ENCODE peak calls at places on chromosome 18, in eight cellular contexts. One of them, this sample, is unnamed.

GRCh38 chr18:64191069-64191468 is 42.2 kb upstream of the LINC00305 start:
- DNase-seq in neuronal stem cell: no peak
- DNase-seq in transverse colon: no peak
- DNase-seq in adrenal gland: no peak
- DNase-seq in osteoblast: no peak
- DNase-seq in tibial nerve: no peak
- DNase-seq in CD8-positive, alpha-beta memory T cell: no peak
- DNase-seq in psoas muscle: no peak
- DNase-seq in this sample: no peak

GRCh38 chr18:35590935-35591334 is 9.4 kb downstream of the GALNT1 start:
- DNase-seq in tibial nerve: no peak
- DNase-seq in CD8-positive, alpha-beta memory T cell: no peak
- DNase-seq in psoas muscle: no peak
- DNase-seq in transverse colon: no peak
- DNase-seq in adrenal gland: no peak
- DNase-seq in osteoblast: no peak
- DNase-seq in neuronal stem cell: no peak
- DNase-seq in this sample: no peak

GRCh38 chr18:24446953-24447537 is 13.4 kb upstream of the HRH4 start:
- DNase-seq in transverse colon: no peak
- DNase-seq in CD8-positive, alpha-beta memory T cell: no peak
- DNase-seq in tibial nerve: no peak
- DNase-seq in osteoblast: no peak
- DNase-seq in adrenal gland: no peak
- DNase-seq in psoas muscle: no peak
- DNase-seq in neuronal stem cell: no peak
- DNase-seq in this sample: no peak

GRCh38 chr18:33711514-33711913 is 133.5 kb downstream of the ASXL3 start:
- DNase-seq in osteoblast: no peak
- DNase-seq in psoas muscle: no peak
- DNase-seq in neuronal stem cell: no peak
- DNase-seq in adrenal gland: no peak
- DNase-seq in tibial nerve: no peak
- DNase-seq in transverse colon: no peak
- DNase-seq in CD8-positive, alpha-beta memory T cell: no peak
- DNase-seq in this sample: no peak

GRCh38 chr18:79855147-79855910 is 57.6 kb downstream of the KCNG2 start:
- DNase-seq in CD8-positive, alpha-beta memory T cell: no peak
- DNase-seq in neuronal stem cell: no peak
- DNase-seq in osteoblast: peak; percentile 90
- DNase-seq in adrenal gland: peak; percentile 4
- DNase-seq in transverse colon: no peak
- DNase-seq in tibial nerve: no peak
- DNase-seq in psoas muscle: peak; percentile 42
- DNase-seq in this sample: no peak

GRCh38 chr18:24262097-24262496 is 123.2 kb downstream of the CABYR start:
- DNase-seq in osteoblast: no peak
- DNase-seq in neuronal stem cell: no peak
- DNase-seq in psoas muscle: no peak
- DNase-seq in CD8-positive, alpha-beta memory T cell: no peak
- DNase-seq in adrenal gland: no peak
- DNase-seq in transverse colon: no peak
- DNase-seq in tibial nerve: no peak
- DNase-seq in this sample: no peak

GRCh38 chr18:55861266-55861665 is 273.3 kb upstream of the TCF4 start:
- DNase-seq in CD8-positive, alpha-beta memory T cell: no peak
- DNase-seq in transverse colon: no peak
- DNase-seq in osteoblast: no peak
- DNase-seq in tibial nerve: no peak
- DNase-seq in adrenal gland: no peak
- DNase-seq in neuronal stem cell: peak; percentile 17
- DNase-seq in psoas muscle: no peak
- DNase-seq in this sample: no peak

GRCh38 chr18:45719106-45719505 is 4.9 kb upstream of the SLC14A1 start:
- DNase-seq in psoas muscle: no peak
- DNase-seq in adrenal gland: no peak
- DNase-seq in tibial nerve: no peak
- DNase-seq in osteoblast: no peak
- DNase-seq in transverse colon: no peak
- DNase-seq in neuronal stem cell: no peak
- DNase-seq in CD8-positive, alpha-beta memory T cell: no peak
- DNase-seq in this sample: no peak

GRCh38 chr18:67265464-67266245 is 250.9 kb downstream of the DSEL start:
- DNase-seq in adrenal gland: no peak
- DNase-seq in CD8-positive, alpha-beta memory T cell: peak; percentile 42
- DNase-seq in osteoblast: no peak
- DNase-seq in tibial nerve: no peak
- DNase-seq in psoas muscle: no peak
- DNase-seq in transverse colon: no peak
- DNase-seq in neuronal stem cell: no peak
- DNase-seq in this sample: no peak

GRCh38 chr18:54942144-54942543 is 17.1 kb downstream of the CCDC68 start:
- DNase-seq in transverse colon: no peak
- DNase-seq in osteoblast: no peak
- DNase-seq in adrenal gland: no peak
- DNase-seq in CD8-positive, alpha-beta memory T cell: no peak
- DNase-seq in tibial nerve: no peak
- DNase-seq in neuronal stem cell: no peak
- DNase-seq in psoas muscle: no peak
- DNase-seq in this sample: no peak

GRCh38 chr18:45910405-45911023 is 56.6 kb downstream of the EPG5 start:
- DNase-seq in CD8-positive, alpha-beta memory T cell: peak; percentile 34
- DNase-seq in osteoblast: peak; percentile 72
- DNase-seq in neuronal stem cell: peak; percentile 15
- DNase-seq in psoas muscle: no peak
- DNase-seq in adrenal gland: peak; percentile 53
- DNase-seq in tibial nerve: no peak
- DNase-seq in transverse colon: peak; percentile 37
- DNase-seq in this sample: peak; percentile 50

GRCh38 chr18:75346671-75347070 is 80.8 kb downstream of the SMIM21 start:
- DNase-seq in psoas muscle: no peak
- DNase-seq in tibial nerve: no peak
- DNase-seq in CD8-positive, alpha-beta memory T cell: no peak
- DNase-seq in transverse colon: no peak
- DNase-seq in osteoblast: no peak
- DNase-seq in neuronal stem cell: no peak
- DNase-seq in adrenal gland: no peak
- DNase-seq in this sample: no peak

GRCh38 chr18:36831139-36831538 is 2.2 kb downstream of the KIAA1328 start:
- DNase-seq in tibial nerve: no peak
- DNase-seq in adrenal gland: no peak
- DNase-seq in osteoblast: no peak
- DNase-seq in CD8-positive, alpha-beta memory T cell: no peak
- DNase-seq in neuronal stem cell: no peak
- DNase-seq in psoas muscle: no peak
- DNase-seq in transverse colon: no peak
- DNase-seq in this sample: no peak

GRCh38 chr18:8854550-8854949 is 149.2 kb downstream of the MTCL1 start:
- DNase-seq in CD8-positive, alpha-beta memory T cell: no peak
- DNase-seq in adrenal gland: no peak
- DNase-seq in tibial nerve: no peak
- DNase-seq in neuronal stem cell: no peak
- DNase-seq in osteoblast: no peak
- DNase-seq in psoas muscle: no peak
- DNase-seq in transverse colon: no peak
- DNase-seq in this sample: no peak

GRCh38 chr18:10052871-10053270 is 139.1 kb downstream of the VAPA start:
- DNase-seq in CD8-positive, alpha-beta memory T cell: no peak
- DNase-seq in adrenal gland: no peak
- DNase-seq in osteoblast: no peak
- DNase-seq in neuronal stem cell: no peak
- DNase-seq in psoas muscle: no peak
- DNase-seq in transverse colon: no peak
- DNase-seq in tibial nerve: no peak
- DNase-seq in this sample: no peak

GRCh38 chr18:13522861-13523660 is 203.3 kb downstream of the FAM210A start:
- DNase-seq in adrenal gland: no peak
- DNase-seq in CD8-positive, alpha-beta memory T cell: no peak
- DNase-seq in tibial nerve: no peak
- DNase-seq in osteoblast: no peak
- DNase-seq in transverse colon: no peak
- DNase-seq in neuronal stem cell: no peak
- DNase-seq in psoas muscle: no peak
- DNase-seq in this sample: no peak
- H3K4me1 ChIP-seq in adrenal gland: no peaks in the 10 kb centered on the region
- H3K4me1 ChIP-seq in CD8-positive, alpha-beta memory T cell: no peaks in the 10 kb centered on the region
- H3K4me1 ChIP-seq in tibial nerve: no peaks in the 10 kb centered on the region
- H3K4me1 ChIP-seq in osteoblast: no peaks in the 10 kb centered on the region
- H3K4me1 ChIP-seq in transverse colon: no peaks in the 10 kb centered on the region
- H3K4me1 ChIP-seq in neuronal stem cell: no peaks in the 10 kb centered on the region
- H3K4me1 ChIP-seq in psoas muscle: peaks cover 48% of the 10 kb centered on the region
- H3K4me1 ChIP-seq in this sample: no peaks in the 10 kb centered on the region

GRCh38 chr18:22585821-22586220 is 168.1 kb upstream of the CTAGE1 start:
- DNase-seq in neuronal stem cell: no peak
- DNase-seq in CD8-positive, alpha-beta memory T cell: no peak
- DNase-seq in transverse colon: no peak
- DNase-seq in osteoblast: no peak
- DNase-seq in psoas muscle: no peak
- DNase-seq in adrenal gland: no peak
- DNase-seq in tibial nerve: no peak
- DNase-seq in this sample: no peak

GRCh38 chr18:22591231-22591630 is 173.5 kb upstream of the CTAGE1 start:
- DNase-seq in tibial nerve: no peak
- DNase-seq in neuronal stem cell: no peak
- DNase-seq in CD8-positive, alpha-beta memory T cell: no peak
- DNase-seq in psoas muscle: no peak
- DNase-seq in osteoblast: no peak
- DNase-seq in adrenal gland: no peak
- DNase-seq in transverse colon: no peak
- DNase-seq in this sample: no peak

GRCh38 chr18:22585333-22585732 is 167.6 kb upstream of the CTAGE1 start:
- DNase-seq in neuronal stem cell: no peak
- DNase-seq in CD8-positive, alpha-beta memory T cell: no peak
- DNase-seq in transverse colon: no peak
- DNase-seq in psoas muscle: no peak
- DNase-seq in adrenal gland: no peak
- DNase-seq in osteoblast: no peak
- DNase-seq in tibial nerve: no peak
- DNase-seq in this sample: no peak
- H3K36me3 ChIP-seq in neuronal stem cell: no peaks in the 10 kb centered on the region
- H3K36me3 ChIP-seq in CD8-positive, alpha-beta memory T cell: no peaks in the 10 kb centered on the region
- H3K36me3 ChIP-seq in transverse colon: no peaks in the 10 kb centered on the region
- H3K36me3 ChIP-seq in psoas muscle: no peaks in the 10 kb centered on the region
- H3K36me3 ChIP-seq in adrenal gland: no peaks in the 10 kb centered on the region
- H3K36me3 ChIP-seq in osteoblast: no peaks in the 10 kb centered on the region
- H3K36me3 ChIP-seq in tibial nerve: no peaks in the 10 kb centered on the region
- H3K36me3 ChIP-seq in this sample: no peaks in the 10 kb centered on the region

DNA sequence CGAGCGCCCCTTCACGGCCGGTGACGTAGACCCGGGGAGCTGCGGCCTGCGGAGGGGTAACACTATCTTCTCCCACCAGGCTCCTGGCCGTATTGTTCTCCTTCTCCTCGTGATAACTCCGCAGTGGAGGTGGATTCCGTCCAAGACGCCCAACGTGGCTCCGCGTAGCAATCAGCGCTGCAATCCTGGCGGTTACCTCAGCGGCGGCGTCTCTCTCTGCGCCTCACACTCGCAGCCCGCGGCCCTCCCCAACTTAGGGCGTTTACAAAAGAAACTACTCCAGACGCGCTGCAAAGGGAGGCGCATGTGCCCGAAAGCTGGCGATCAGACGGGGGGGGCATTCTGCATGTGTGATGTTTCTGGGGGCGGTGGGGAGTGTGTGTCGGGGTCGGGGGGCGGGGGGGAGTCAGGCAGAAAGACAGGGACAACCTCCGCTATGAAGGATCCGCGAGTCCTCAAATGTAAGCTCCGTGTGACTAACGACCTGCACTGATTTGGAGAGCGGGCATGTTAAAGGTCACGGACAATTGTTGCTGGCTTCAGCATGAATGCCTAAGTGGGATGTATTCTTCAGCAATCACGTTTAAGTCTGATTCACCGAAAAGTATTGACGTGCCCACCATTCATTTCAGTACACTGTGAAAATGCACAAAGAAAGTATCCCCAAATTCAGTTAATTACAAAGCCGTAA is 1.3 kb upstream of the ZNF516 start:
- DNase-seq in tibial nerve: peak; percentile 62
- DNase-seq in adrenal gland: peak; percentile 81
- DNase-seq in transverse colon: peak; percentile 72
- DNase-seq in CD8-positive, alpha-beta memory T cell: peak; percentile 49
- DNase-seq in neuronal stem cell: peak; percentile 70
- DNase-seq in psoas muscle: peak; percentile 87
- DNase-seq in osteoblast: peak; percentile 92
- DNase-seq in this sample: no peak
- H3K27ac ChIP-seq in tibial nerve: peak overlapping the region; percentile 91
- H3K27ac ChIP-seq in adrenal gland: peak overlapping the region; percentile 71
- H3K27ac ChIP-seq in transverse colon: peak overlapping the region; percentile 80
- H3K27ac ChIP-seq in CD8-positive, alpha-beta memory T cell: no peak overlapping the region
- H3K27ac ChIP-seq in neuronal stem cell: peak overlapping the region; percentile 85
- H3K27ac ChIP-seq in psoas muscle: peak overlapping the region; percentile 91
- H3K27ac ChIP-seq in osteoblast: no peak overlapping the region
- H3K27ac ChIP-seq in this sample: no peak overlapping the region

GRCh38 chr18:58270396-58270795 is 226.4 kb downstream of the NEDD4L start:
- DNase-seq in CD8-positive, alpha-beta memory T cell: no peak
- DNase-seq in neuronal stem cell: no peak
- DNase-seq in tibial nerve: no peak
- DNase-seq in adrenal gland: no peak
- DNase-seq in psoas muscle: no peak
- DNase-seq in transverse colon: no peak
- DNase-seq in osteoblast: no peak
- DNase-seq in this sample: no peak

GRCh38 chr18:58268849-58269248 is 224.8 kb downstream of the NEDD4L start:
- DNase-seq in adrenal gland: peak; percentile 69
- DNase-seq in neuronal stem cell: no peak
- DNase-seq in psoas muscle: no peak
- DNase-seq in transverse colon: no peak
- DNase-seq in osteoblast: no peak
- DNase-seq in tibial nerve: no peak
- DNase-seq in CD8-positive, alpha-beta memory T cell: no peak
- DNase-seq in this sample: no peak

GRCh38 chr18:58271770-58272169 is 227.7 kb downstream of the NEDD4L start:
- DNase-seq in adrenal gland: no peak
- DNase-seq in osteoblast: no peak
- DNase-seq in neuronal stem cell: no peak
- DNase-seq in CD8-positive, alpha-beta memory T cell: no peak
- DNase-seq in psoas muscle: no peak
- DNase-seq in transverse colon: no peak
- DNase-seq in tibial nerve: no peak
- DNase-seq in this sample: no peak

GRCh38 chr18:58272209-58272608 is 228.2 kb downstream of the NEDD4L start:
- DNase-seq in transverse colon: no peak
- DNase-seq in psoas muscle: no peak
- DNase-seq in CD8-positive, alpha-beta memory T cell: no peak
- DNase-seq in adrenal gland: no peak
- DNase-seq in osteoblast: no peak
- DNase-seq in tibial nerve: no peak
- DNase-seq in neuronal stem cell: no peak
- DNase-seq in this sample: no peak

GRCh38 chr18:58269931-58270330 is 225.9 kb downstream of the NEDD4L start:
- DNase-seq in tibial nerve: no peak
- DNase-seq in adrenal gland: no peak
- DNase-seq in neuronal stem cell: no peak
- DNase-seq in psoas muscle: no peak
- DNase-seq in osteoblast: no peak
- DNase-seq in CD8-positive, alpha-beta memory T cell: no peak
- DNase-seq in transverse colon: no peak
- DNase-seq in this sample: no peak
- H3K4me1 ChIP-seq in tibial nerve: no peaks in the 10 kb centered on the region
- H3K4me1 ChIP-seq in adrenal gland: no peaks in the 10 kb centered on the region
- H3K4me1 ChIP-seq in neuronal stem cell: no peaks in the 10 kb centered on the region
- H3K4me1 ChIP-seq in psoas muscle: peaks cover 45% of the 10 kb centered on the region
- H3K4me1 ChIP-seq in osteoblast: peaks cover 18% of the 10 kb centered on the region
- H3K4me1 ChIP-seq in CD8-positive, alpha-beta memory T cell: peaks cover 11% of the 10 kb centered on the region
- H3K4me1 ChIP-seq in transverse colon: peaks cover 27% of the 10 kb centered on the region
- H3K4me1 ChIP-seq in this sample: peaks cover 3% of the 10 kb centered on the region

GRCh38 chr18:26014462-26014861 is 76.0 kb downstream of the SS18 start:
- DNase-seq in transverse colon: no peak
- DNase-seq in CD8-positive, alpha-beta memory T cell: no peak
- DNase-seq in adrenal gland: no peak
- DNase-seq in osteoblast: no peak
- DNase-seq in psoas muscle: no peak
- DNase-seq in neuronal stem cell: no peak
- DNase-seq in tibial nerve: no peak
- DNase-seq in this sample: no peak
- H3K36me3 ChIP-seq in transverse colon: no peaks in the 10 kb centered on the region
- H3K36me3 ChIP-seq in CD8-positive, alpha-beta memory T cell: peaks cover 19% of the 10 kb centered on the region
- H3K36me3 ChIP-seq in adrenal gland: no peaks in the 10 kb centered on the region
- H3K36me3 ChIP-seq in osteoblast: peaks cover 57% of the 10 kb centered on the region
- H3K36me3 ChIP-seq in psoas muscle: no peaks in the 10 kb centered on the region
- H3K36me3 ChIP-seq in neuronal stem cell: peaks cover 89% of the 10 kb centered on the region
- H3K36me3 ChIP-seq in tibial nerve: peaks cover 72% of the 10 kb centered on the region
- H3K36me3 ChIP-seq in this sample: peaks cover 20% of the 10 kb centered on the region